ENCODE peak calls at places on chromosomes 7 and 10, in five cellular contexts. N is PC-3, R is fibroblast of lung, X is substantia nigra, L is neuronal stem cell. W is an unnamed sample.

GRCh38 chr10:57716884-57717283 is 550.8 kb downstream of the IPMK start:
- DNase-seq in N (peak), R (peak), X (no peak), L (no peak), W (no peak)

GRCh38 chr10:17669185-17669872 is 25.4 kb downstream of the STAM start:
- DNase-seq in N (no peak), R (no peak), X (no peak), L (no peak), W (no peak)

GRCh38 chr10:95496246-95496911 is 64.8 kb downstream of the SORBS1 start:
- DNase-seq in N (no peak), R (no peak), X (no peak), L (no peak), W (no peak)

GRCh38 chr7:6271091-6271658 is 1.2 kb downstream of the CYTH3 start:
- DNase-seq in N (peak), R (peak), X (peak), L (no peak), W (peak)

GRCh38 chr7:65820287-65820950 is 52.5 kb upstream of the VKORC1L1 start:
- DNase-seq in N (peak), R (peak), X (no peak), L (no peak), W (no peak)

GRCh38 chr7:107692501-107692900 is 31.9 kb downstream of the SLC26A4 start:
- DNase-seq in N (no peak), R (peak), X (no peak), L (no peak), W (no peak)

GRCh38 chr10:70540089-70540788 is 61.7 kb downstream of the PALD1 start:
- DNase-seq in N (peak), R (no peak), X (no peak), L (no peak), W (no peak)

GRCh38 chr7:138962561-138963270 is 18.5 kb downstream of the KIAA1549 start:
- DNase-seq in N (no peak), R (no peak), X (no peak), L (no peak), W (no peak)

GRCh38 chr7:30901856-30902255 is 9.8 kb upstream of the AQP1 start:
- DNase-seq in N (no peak), R (no peak), X (no peak), L (no peak), W (no peak)

GRCh38 chr7:63047546-63047945 is 951.1 kb upstream of the ZNF722 start:
- DNase-seq in N (no peak), R (no peak), X (no peak), L (no peak), W (no peak)

GRCh38 chr7:158779061-158779992 is 50.0 kb downstream of the ESYT2 start:
- DNase-seq in N (no peak), R (no peak), X (no peak), L (no peak), W (no peak)

GRCh38 chr7:93574646-93575554 is at the start of gene CALCR:
- DNase-seq in N (no peak), R (no peak), X (no peak), L (peak), W (no peak)

GRCh38 chr10:52683776-52684175 is 88.8 kb downstream of the MBL2 start:
- DNase-seq in N (no peak), R (no peak), X (no peak), L (no peak), W (no peak)

GRCh38 chr10:92923416-92923815 is 75.1 kb downstream of the EXOC6 start:
- DNase-seq in N (no peak), R (no peak), X (no peak), L (no peak), W (no peak)

GRCh38 chr10:29501692-29502091 is 133.1 kb downstream of the SVIL start:
- DNase-seq in N (peak), R (peak), X (no peak), L (no peak), W (no peak)

GRCh38 chr7:35908305-35909223 is 107.7 kb downstream of the SEPTIN7 start:
- DNase-seq in N (no peak), R (no peak), X (peak), L (no peak), W (no peak)

GRCh38 chr10:60260321-60260720 is 129.4 kb downstream of the ANK3 start:
- DNase-seq in N (no peak), R (no peak), X (no peak), L (no peak), W (no peak)

GRCh38 chr7:142798451-142799438 is 28.0 kb downstream of the PRSS2 start:
- DNase-seq in N (no peak), R (no peak), X (no peak), L (no peak), W (no peak)

GRCh38 chr7:18583305-18583704 is 87.8 kb downstream of the HDAC9 start:
- DNase-seq in N (no peak), R (peak), X (no peak), L (no peak), W (no peak)

GRCh38 chr7:50436133-50436802 is 13.9 kb downstream of the FIGNL1 start:
- DNase-seq in N (peak), R (peak), X (no peak), L (no peak), W (no peak)

GRCh38 chr7:38306136-38306535 is 32.7 kb upstream of the TARP start:
- DNase-seq in N (peak), R (peak), X (no peak), L (no peak), W (no peak)

GRCh38 chr7:143909863-143910262 is 7.9 kb upstream of the TCAF1 start:
- DNase-seq in N (no peak), R (peak), X (no peak), L (no peak), W (no peak)

GRCh38 chr10:35643151-35643975 is 1.3 kb upstream of the FZD8 start:
- DNase-seq in N (peak), R (peak), X (peak), L (peak), W (peak)

GRCh38 chr10:18438356-18439126 is 212.8 kb downstream of the NSUN6 start:
- DNase-seq in N (no peak), R (no peak), X (peak), L (no peak), W (no peak)

GRCh38 chr10:59907918-59908807 is 1.8 kb upstream of the CCDC6 start:
- DNase-seq in N (peak), R (peak), X (peak), L (peak), W (peak)

GRCh38 chr10:62374862-62375710 is 917 bp downstream of the ZNF365 start:
- DNase-seq in N (peak), R (no peak), X (peak), L (no peak), W (no peak)

DNA sequence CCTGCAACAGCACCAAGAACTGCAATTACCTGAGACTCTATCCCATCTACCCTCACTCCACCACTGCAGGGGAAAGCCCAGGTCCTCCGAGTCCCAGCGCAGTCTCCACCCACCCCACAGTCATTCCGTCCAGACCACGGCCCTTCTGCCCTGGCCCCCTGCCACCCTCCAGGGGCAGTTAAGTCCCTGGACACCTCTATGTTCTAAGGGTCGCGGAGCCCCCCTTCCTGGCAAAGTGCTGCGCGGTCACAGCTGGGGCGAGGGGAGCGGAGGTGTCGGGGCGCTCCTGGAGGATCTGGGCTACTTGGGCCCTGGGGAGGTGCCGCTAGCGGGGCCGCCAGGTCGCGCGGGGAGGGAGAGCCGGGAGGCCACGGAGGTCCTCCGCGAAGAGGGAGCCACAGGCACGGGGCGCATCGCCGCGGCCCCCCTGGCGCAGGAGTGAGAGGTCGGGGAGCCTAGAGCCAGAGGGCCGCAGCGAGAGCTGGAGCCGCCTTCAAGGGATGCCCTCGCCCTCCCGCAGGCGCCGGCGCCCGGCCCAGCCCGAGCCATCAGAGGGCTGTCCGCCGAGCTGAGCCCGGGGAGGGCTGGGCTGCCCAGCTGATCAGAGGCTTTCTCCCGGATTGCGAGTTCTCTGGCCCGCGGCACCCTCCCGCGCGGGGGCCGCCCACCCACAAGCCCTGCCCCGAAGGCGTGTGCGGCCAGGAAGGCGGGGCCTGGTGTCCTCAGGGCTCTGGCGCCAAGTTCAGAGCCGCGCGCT is 4.2 kb upstream of the ANTXRL start:
- DNase-seq in N (peak), R (peak), X (peak), L (peak), W (peak)
- H3K27ac ChIP-seq in N (no peak), R (no peak), X (peak), L (no peak), W (peak)

GRCh38 chr7:37284805-37285211 is 163.9 kb downstream of the ELMO1 start:
- DNase-seq in N (peak), R (peak), X (peak), L (peak), W (peak)
- H3K27ac ChIP-seq in N (no peak), R (no peak), X (peak), L (no peak), W (no peak)

GRCh38 chr10:4453276-4453675 is 372.7 kb upstream of the AKR1E2 start:
- DNase-seq in N (no peak), R (no peak), X (no peak), L (no peak), W (no peak)

GRCh38 chr10:4450981-4451501 is 375.0 kb upstream of the AKR1E2 start:
- DNase-seq in N (no peak), R (peak), X (no peak), L (no peak), W (no peak)

GRCh38 chr10:4450169-4450568 is 375.8 kb upstream of the AKR1E2 start:
- DNase-seq in N (no peak), R (no peak), X (no peak), L (no peak), W (no peak)

GRCh38 chr10:4453950-4454349 is 372.1 kb upstream of the AKR1E2 start:
- DNase-seq in N (no peak), R (no peak), X (no peak), L (no peak), W (no peak)

GRCh38 chr10:4451512-4451911 is 374.5 kb upstream of the AKR1E2 start:
- DNase-seq in N (no peak), R (no peak), X (no peak), L (no peak), W (no peak)
- H3K27ac ChIP-seq in N (no peak), R (no peak), X (no peak), L (no peak), W (no peak)

GRCh38 chr10:90947025-90947960 is 26.4 kb upstream of the ANKRD1 start:
- DNase-seq in N (no peak), R (no peak), X (no peak), L (no peak), W (no peak)

GRCh38 chr10:90944759-90945158 is 23.9 kb upstream of the ANKRD1 start:
- DNase-seq in N (no peak), R (no peak), X (no peak), L (no peak), W (no peak)

GRCh38 chr10:90939648-90940047 is 18.8 kb upstream of the ANKRD1 start:
- DNase-seq in N (no peak), R (no peak), X (no peak), L (no peak), W (no peak)

GRCh38 chr10:90945496-90946070 is 24.7 kb upstream of the ANKRD1 start:
- DNase-seq in N (no peak), R (no peak), X (peak), L (no peak), W (no peak)
- H3K27ac ChIP-seq in N (no peak), R (no peak), X (no peak), L (no peak), W (no peak)

W was measured in tibial artery.